ENCODE peak calls at places on chromosome 6, in seven cellular contexts. One of them, this sample, is unnamed.

GRCh38 chr6:11412011-11412424 is 125.5 kb upstream of the TMEM170B start:
- DNase-seq in neural progenitor cell: peak; percentile 70
- DNase-seq in fibroblast of lung: peak; percentile 82
- DNase-seq in IMR-90: peak; percentile 38
- DNase-seq in brain microvascular endothelial cell: no peak
- DNase-seq in tibial artery: no peak
- DNase-seq in lower leg skin: no peak
- DNase-seq in this sample: no peak

GRCh38 chr6:53070808-53071207 is 5.6 kb downstream of the FBXO9 start:
- DNase-seq in IMR-90: no peak
- DNase-seq in brain microvascular endothelial cell: no peak
- DNase-seq in tibial artery: no peak
- DNase-seq in lower leg skin: no peak
- DNase-seq in fibroblast of lung: peak; percentile 10
- DNase-seq in neural progenitor cell: no peak
- DNase-seq in this sample: no peak

GRCh38 chr6:54878705-54879104 is 32.1 kb downstream of the FAM83B start:
- DNase-seq in brain microvascular endothelial cell: no peak
- DNase-seq in neural progenitor cell: no peak
- DNase-seq in fibroblast of lung: peak; percentile 20
- DNase-seq in lower leg skin: no peak
- DNase-seq in tibial artery: no peak
- DNase-seq in IMR-90: peak; percentile 10
- DNase-seq in this sample: no peak

GRCh38 chr6:159390384-159390783 is 221.2 kb downstream of the FNDC1 start:
- DNase-seq in brain microvascular endothelial cell: no peak
- DNase-seq in fibroblast of lung: no peak
- DNase-seq in lower leg skin: no peak
- DNase-seq in neural progenitor cell: no peak
- DNase-seq in IMR-90: no peak
- DNase-seq in tibial artery: no peak
- DNase-seq in this sample: no peak

GRCh38 chr6:42618686-42619085 is 54.9 kb downstream of the UBR2 start:
- DNase-seq in IMR-90: peak; percentile 83
- DNase-seq in neural progenitor cell: no peak
- DNase-seq in brain microvascular endothelial cell: no peak
- DNase-seq in tibial artery: no peak
- DNase-seq in lower leg skin: no peak
- DNase-seq in fibroblast of lung: peak; percentile 57
- DNase-seq in this sample: no peak

GRCh38 chr6:79421001-79421411 is 116.2 kb downstream of the LCA5 start:
- DNase-seq in neural progenitor cell: no peak
- DNase-seq in tibial artery: no peak
- DNase-seq in IMR-90: peak; percentile 65
- DNase-seq in brain microvascular endothelial cell: peak; percentile 80
- DNase-seq in fibroblast of lung: peak; percentile 75
- DNase-seq in lower leg skin: no peak
- DNase-seq in this sample: no peak

GRCh38 chr6:90035047-90035678 is 140.9 kb downstream of the GJA10 start:
- DNase-seq in tibial artery: no peak
- DNase-seq in IMR-90: no peak
- DNase-seq in lower leg skin: no peak
- DNase-seq in brain microvascular endothelial cell: no peak
- DNase-seq in neural progenitor cell: no peak
- DNase-seq in fibroblast of lung: no peak
- DNase-seq in this sample: no peak

GRCh38 chr6:56046576-56046975 is 171.2 kb upstream of the BMP5 start:
- DNase-seq in neural progenitor cell: no peak
- DNase-seq in lower leg skin: peak; percentile 15
- DNase-seq in brain microvascular endothelial cell: peak; percentile 97
- DNase-seq in tibial artery: peak; percentile 74
- DNase-seq in IMR-90: peak; percentile 1
- DNase-seq in fibroblast of lung: peak; percentile 69
- DNase-seq in this sample: no peak

GRCh38 chr6:157892363-157892878 is 69.4 kb downstream of the SNX9 start:
- DNase-seq in tibial artery: no peak
- DNase-seq in IMR-90: no peak
- DNase-seq in lower leg skin: no peak
- DNase-seq in neural progenitor cell: no peak
- DNase-seq in brain microvascular endothelial cell: no peak
- DNase-seq in fibroblast of lung: no peak
- DNase-seq in this sample: no peak

GRCh38 chr6:167404385-167405049 is 79.6 kb downstream of the TTLL2 start:
- DNase-seq in fibroblast of lung: no peak
- DNase-seq in tibial artery: no peak
- DNase-seq in brain microvascular endothelial cell: no peak
- DNase-seq in IMR-90: no peak
- DNase-seq in neural progenitor cell: no peak
- DNase-seq in lower leg skin: no peak
- DNase-seq in this sample: no peak

GRCh38 chr6:145148392-145149175 is 586.7 kb downstream of the EPM2A start:
- DNase-seq in tibial artery: no peak
- DNase-seq in brain microvascular endothelial cell: peak; percentile 36
- DNase-seq in IMR-90: peak; percentile 63
- DNase-seq in lower leg skin: no peak
- DNase-seq in neural progenitor cell: no peak
- DNase-seq in fibroblast of lung: peak; percentile 77
- DNase-seq in this sample: no peak

GRCh38 chr6:84193140-84193708 is 34.2 kb downstream of the CEP162 start:
- DNase-seq in brain microvascular endothelial cell: peak; percentile 47
- DNase-seq in neural progenitor cell: no peak
- DNase-seq in fibroblast of lung: peak; percentile 56
- DNase-seq in IMR-90: peak; percentile 83
- DNase-seq in tibial artery: no peak
- DNase-seq in lower leg skin: no peak
- DNase-seq in this sample: no peak

GRCh38 chr6:11413112-11413687 is 124.3 kb upstream of the TMEM170B start:
- DNase-seq in IMR-90: no peak
- DNase-seq in fibroblast of lung: no peak
- DNase-seq in tibial artery: no peak
- DNase-seq in neural progenitor cell: no peak
- DNase-seq in lower leg skin: no peak
- DNase-seq in brain microvascular endothelial cell: no peak
- DNase-seq in this sample: no peak

GRCh38 chr6:148249160-148249559 is 93.5 kb upstream of the SASH1 start:
- DNase-seq in brain microvascular endothelial cell: no peak
- DNase-seq in tibial artery: no peak
- DNase-seq in fibroblast of lung: no peak
- DNase-seq in IMR-90: no peak
- DNase-seq in neural progenitor cell: no peak
- DNase-seq in lower leg skin: no peak
- DNase-seq in this sample: no peak
- TF ChIP-seq CTCF in brain microvascular endothelial cell: no peak
- TF ChIP-seq CTCF in tibial artery: no peak
- TF ChIP-seq CTCF in fibroblast of lung: no peak
- TF ChIP-seq CTCF in IMR-90: no peak
- TF ChIP-seq CTCF in neural progenitor cell: no peak
- TF ChIP-seq CTCF in lower leg skin: no peak
- TF ChIP-seq CTCF in this sample: no peak

GRCh38 chr6:127554435-127555006 is 22.5 kb upstream of the C6orf58 start:
- DNase-seq in brain microvascular endothelial cell: peak; percentile 42
- DNase-seq in tibial artery: no peak
- DNase-seq in neural progenitor cell: peak; percentile 62
- DNase-seq in lower leg skin: no peak
- DNase-seq in IMR-90: peak; percentile 27
- DNase-seq in fibroblast of lung: peak; percentile 52
- DNase-seq in this sample: no peak
- TF ChIP-seq CTCF in brain microvascular endothelial cell: peak; percentile 72
- TF ChIP-seq CTCF in tibial artery: no peak
- TF ChIP-seq CTCF in neural progenitor cell: peak; percentile 67
- TF ChIP-seq CTCF in lower leg skin: no peak
- TF ChIP-seq CTCF in IMR-90: peak; percentile 37
- TF ChIP-seq CTCF in fibroblast of lung: peak; percentile 58
- TF ChIP-seq CTCF in this sample: no peak

DNA sequence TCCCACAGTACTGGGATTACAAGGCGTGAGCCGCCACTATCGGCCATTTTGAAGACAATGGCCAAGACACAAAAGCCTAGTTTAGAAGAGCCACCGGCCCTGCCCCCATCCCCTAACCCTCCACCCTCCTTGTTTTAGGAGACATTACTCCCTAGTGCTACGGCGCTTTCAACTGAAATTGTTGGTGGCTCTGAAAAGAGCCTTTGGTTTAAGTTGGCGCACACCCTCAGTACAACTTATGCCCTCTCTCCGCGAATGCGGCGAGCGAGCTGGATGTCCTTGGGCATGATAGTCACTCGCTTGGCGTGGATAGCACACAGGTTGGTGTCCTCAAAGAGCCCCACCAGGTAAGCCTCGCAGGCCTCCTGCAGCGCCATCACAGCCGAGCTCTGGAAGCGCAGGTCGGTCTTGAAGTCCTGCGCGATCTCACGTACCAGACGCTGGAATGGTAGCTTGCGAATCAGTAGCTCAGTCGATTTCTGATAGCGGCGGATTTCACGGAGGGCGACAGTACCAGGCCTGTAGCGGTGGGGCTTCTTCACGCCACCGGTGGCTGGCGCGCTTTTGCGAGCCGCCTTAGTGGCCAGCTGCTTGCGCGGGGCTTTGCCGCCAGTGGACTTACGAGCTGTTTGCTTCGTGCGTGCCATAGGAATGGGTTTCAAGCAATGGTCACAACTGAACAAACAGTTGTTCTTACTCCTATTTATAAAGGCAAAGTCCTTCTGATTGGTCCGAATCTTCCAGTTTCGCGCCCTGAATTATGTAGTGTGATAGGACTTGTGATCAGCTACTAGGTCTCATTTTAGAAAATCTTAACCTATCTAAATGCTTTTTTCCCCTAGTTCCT is 114.8 kb upstream of the BTN3A2 start:
- DNase-seq in IMR-90: peak; percentile 73
- DNase-seq in lower leg skin: no peak
- DNase-seq in tibial artery: no peak
- DNase-seq in brain microvascular endothelial cell: peak; percentile 64
- DNase-seq in fibroblast of lung: peak; percentile 85
- DNase-seq in neural progenitor cell: peak; percentile 93
- DNase-seq in this sample: no peak
- TF ChIP-seq CTCF in IMR-90: peak; percentile 38
- TF ChIP-seq CTCF in lower leg skin: no peak
- TF ChIP-seq CTCF in tibial artery: no peak
- TF ChIP-seq CTCF in brain microvascular endothelial cell: peak; percentile 65
- TF ChIP-seq CTCF in fibroblast of lung: peak; percentile 40
- TF ChIP-seq CTCF in neural progenitor cell: peak; percentile 37
- TF ChIP-seq CTCF in this sample: no peak

DNA sequence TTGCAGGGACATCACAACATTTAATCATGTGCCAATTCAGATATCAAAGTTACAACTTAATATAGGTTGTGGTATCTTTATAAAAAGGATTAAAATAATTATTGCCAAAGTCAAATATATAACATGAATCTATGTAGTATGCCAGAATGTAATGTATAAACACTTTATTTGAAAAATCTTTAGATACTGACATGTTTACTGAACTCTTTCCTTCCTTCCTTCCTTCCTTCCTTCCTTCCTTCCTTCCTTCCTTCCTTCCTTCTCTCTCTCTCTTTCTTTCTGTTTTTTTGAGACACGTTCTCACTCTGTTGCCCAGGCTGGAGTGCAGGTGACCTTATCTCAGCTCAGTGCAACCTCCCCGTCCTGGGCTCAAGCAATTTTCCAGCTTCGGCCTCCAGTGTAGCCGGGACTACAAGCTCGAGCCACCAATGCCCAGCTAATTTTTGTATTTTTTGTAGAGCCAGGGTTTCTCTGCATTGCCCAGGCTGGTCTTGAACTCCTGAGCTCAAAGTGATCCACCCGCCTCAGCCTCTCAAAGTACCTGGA is 496.8 kb upstream of the CITED2 start:
- DNase-seq in lower leg skin: no peak
- DNase-seq in IMR-90: no peak
- DNase-seq in brain microvascular endothelial cell: no peak
- DNase-seq in tibial artery: no peak
- DNase-seq in fibroblast of lung: no peak
- DNase-seq in neural progenitor cell: no peak
- DNase-seq in this sample: no peak
- TF ChIP-seq CTCF in lower leg skin: no peak
- TF ChIP-seq CTCF in IMR-90: no peak
- TF ChIP-seq CTCF in brain microvascular endothelial cell: no peak
- TF ChIP-seq CTCF in tibial artery: no peak
- TF ChIP-seq CTCF in fibroblast of lung: no peak
- TF ChIP-seq CTCF in neural progenitor cell: no peak
- TF ChIP-seq CTCF in this sample: no peak

DNA sequence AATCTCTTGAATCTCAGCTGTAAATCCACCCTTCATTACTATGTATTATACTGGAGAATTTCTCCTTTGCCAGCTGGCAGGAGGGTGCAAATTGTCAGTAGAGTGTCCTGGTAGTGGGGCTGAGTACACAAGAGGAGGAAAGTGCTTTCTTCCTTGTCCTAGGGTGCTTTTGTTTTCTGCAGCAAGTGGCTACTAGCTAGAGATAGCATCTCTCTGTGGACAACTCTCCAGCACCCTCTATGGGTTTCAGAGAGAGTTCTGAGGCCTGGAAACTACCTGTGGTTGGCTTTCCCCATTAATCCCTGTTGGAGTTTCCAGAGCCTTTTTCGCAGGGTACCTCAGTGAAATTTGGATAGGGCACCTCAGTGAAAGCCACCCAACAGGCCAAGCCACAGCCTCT is 422.5 kb upstream of the RGS17 start:
- DNase-seq in fibroblast of lung: peak; percentile 20
- DNase-seq in neural progenitor cell: peak; percentile 72
- DNase-seq in lower leg skin: no peak
- DNase-seq in tibial artery: no peak
- DNase-seq in brain microvascular endothelial cell: peak; percentile 12
- DNase-seq in IMR-90: no peak
- DNase-seq in this sample: no peak
- TF ChIP-seq CTCF in fibroblast of lung: peak; percentile 55
- TF ChIP-seq CTCF in neural progenitor cell: peak; percentile 65
- TF ChIP-seq CTCF in lower leg skin: no peak
- TF ChIP-seq CTCF in tibial artery: no peak
- TF ChIP-seq CTCF in brain microvascular endothelial cell: peak; percentile 70
- TF ChIP-seq CTCF in IMR-90: no peak
- TF ChIP-seq CTCF in this sample: no peak